ENCODE peak calls at places on chromosome 14, in four cellular contexts. One of them, this sample, is unnamed.

GRCh38 chr14:91945776-91946305 is 1.7 kb downstream of the FBLN5 start:
- DNase-seq in spleen: no peak
- DNase-seq in uterus: no peak
- DNase-seq in IMR-90: no peak
- DNase-seq in this sample: no peak

GRCh38 chr14:38404616-38405015 is 148.7 kb upstream of the CLEC14A start:
- DNase-seq in spleen: no peak
- DNase-seq in uterus: no peak
- DNase-seq in IMR-90: peak; percentile 66
- DNase-seq in this sample: no peak

GRCh38 chr14:24285351-24285750 is 14.0 kb upstream of the RABGGTA start:
- DNase-seq in spleen: no peak
- DNase-seq in uterus: no peak
- DNase-seq in IMR-90: no peak
- DNase-seq in this sample: no peak

GRCh38 chr14:93007225-93007997 is 84.5 kb downstream of the CHGA start:
- DNase-seq in spleen: no peak
- DNase-seq in uterus: peak; percentile 58
- DNase-seq in IMR-90: peak; percentile 76
- DNase-seq in this sample: no peak

GRCh38 chr14:63964063-63964462 is 111.3 kb downstream of the SYNE2 start:
- DNase-seq in spleen: no peak
- DNase-seq in uterus: no peak
- DNase-seq in IMR-90: no peak
- DNase-seq in this sample: peak; percentile 29

GRCh38 chr14:55899531-55899930 is 218.7 kb upstream of the PELI2 start:
- DNase-seq in spleen: no peak
- DNase-seq in uterus: no peak
- DNase-seq in IMR-90: peak; percentile 68
- DNase-seq in this sample: no peak

GRCh38 chr14:100827140-100827517 is 1.2 kb downstream of the MEG3 start:
- DNase-seq in spleen: no peak
- DNase-seq in uterus: no peak
- DNase-seq in IMR-90: peak; percentile 16
- DNase-seq in this sample: no peak

GRCh38 chr14:67417633-67418032 is 5.7 kb upstream of the PLEK2 start:
- DNase-seq in spleen: no peak
- DNase-seq in uterus: no peak
- DNase-seq in IMR-90: peak; percentile 25
- DNase-seq in this sample: peak; percentile 60

GRCh38 chr14:81429028-81429427 is 28.9 kb upstream of the STON2 start:
- DNase-seq in spleen: no peak
- DNase-seq in uterus: no peak
- DNase-seq in IMR-90: no peak
- DNase-seq in this sample: no peak

GRCh38 chr14:51369814-51370213 is 129.8 kb downstream of the TMX1 start:
- DNase-seq in spleen: no peak
- DNase-seq in uterus: no peak
- DNase-seq in IMR-90: no peak
- DNase-seq in this sample: no peak

GRCh38 chr14:36502558-36503508 is 17.2 kb downstream of the NKX2-1 start:
- DNase-seq in spleen: no peak
- DNase-seq in uterus: no peak
- DNase-seq in IMR-90: no peak
- DNase-seq in this sample: no peak

GRCh38 chr14:100891051-100891450 is 12.5 kb downstream of the RTL1 start:
- DNase-seq in spleen: peak; percentile 36
- DNase-seq in uterus: peak; percentile 9
- DNase-seq in IMR-90: no peak
- DNase-seq in this sample: no peak

GRCh38 chr14:28406181-28406580 is 360.4 kb upstream of the FOXG1 start:
- DNase-seq in spleen: no peak
- DNase-seq in uterus: no peak
- DNase-seq in IMR-90: no peak
- DNase-seq in this sample: no peak

GRCh38 chr14:105314287-105315185 is at the start of gene PACS2:
- DNase-seq in spleen: peak; percentile 92
- DNase-seq in uterus: peak; percentile 58
- DNase-seq in IMR-90: peak; percentile 85
- DNase-seq in this sample: peak; percentile 96

GRCh38 chr14:104887623-104888488 is 22.8 kb downstream of the CEP170B start:
- DNase-seq in spleen: peak; percentile 75
- DNase-seq in uterus: peak; percentile 13
- DNase-seq in IMR-90: no peak
- DNase-seq in this sample: peak; percentile 85

GRCh38 chr14:93086441-93087055 is 29.2 kb downstream of the ITPK1 start:
- DNase-seq in spleen: no peak
- DNase-seq in uterus: no peak
- DNase-seq in IMR-90: no peak
- DNase-seq in this sample: no peak

GRCh38 chr14:68027276-68027675 is 207.7 kb downstream of the RAD51B start:
- DNase-seq in spleen: no peak
- DNase-seq in uterus: no peak
- DNase-seq in IMR-90: peak; percentile 30
- DNase-seq in this sample: no peak

GRCh38 chr14:74941676-74942097 is 13.7 kb downstream of the PGF start:
- DNase-seq in spleen: peak; percentile 88
- DNase-seq in uterus: peak; percentile 56
- DNase-seq in IMR-90: peak; percentile 57
- DNase-seq in this sample: peak; percentile 79

GRCh38 chr14:77707355-77707723 is 484 bp downstream of the ALKBH1 start:
- DNase-seq in spleen: no peak
- DNase-seq in uterus: no peak
- DNase-seq in IMR-90: peak; percentile 63
- DNase-seq in this sample: no peak

GRCh38 chr14:104968541-104969401 is 9.4 kb downstream of the AHNAK2 start:
- DNase-seq in spleen: peak; percentile 71
- DNase-seq in uterus: peak; percentile 79
- DNase-seq in IMR-90: no peak
- DNase-seq in this sample: no peak

GRCh38 chr14:58243790-58244555 is 670 bp upstream of the PSMA3 start:
- DNase-seq in spleen: no peak
- DNase-seq in uterus: no peak
- DNase-seq in IMR-90: no peak
- DNase-seq in this sample: no peak

GRCh38 chr14:106039400-106039799 is 513.0 kb downstream of the TMEM121 start:
- DNase-seq in spleen: no peak
- DNase-seq in uterus: no peak
- DNase-seq in IMR-90: no peak
- DNase-seq in this sample: no peak

GRCh38 chr14:75513911-75514672 is 8.2 kb upstream of the BATF start:
- DNase-seq in spleen: no peak
- DNase-seq in uterus: no peak
- DNase-seq in IMR-90: no peak
- DNase-seq in this sample: no peak

GRCh38 chr14:90758959-90759358 is 57.3 kb downstream of the TTC7B start:
- DNase-seq in spleen: peak; percentile 92
- DNase-seq in uterus: peak; percentile 65
- DNase-seq in IMR-90: peak; percentile 4
- DNase-seq in this sample: peak; percentile 48

GRCh38 chr14:85416771-85417170 is 113.2 kb upstream of the FLRT2 start:
- DNase-seq in spleen: no peak
- DNase-seq in uterus: no peak
- DNase-seq in IMR-90: peak; percentile 77
- DNase-seq in this sample: no peak

GRCh38 chr14:95887351-95887750 is 10.7 kb downstream of the TUNAR start:
- DNase-seq in spleen: no peak
- DNase-seq in uterus: no peak
- DNase-seq in IMR-90: no peak
- DNase-seq in this sample: no peak

GRCh38 chr14:81435048-81435577 is 35.0 kb upstream of the STON2 start:
- DNase-seq in spleen: no peak
- DNase-seq in uterus: no peak
- DNase-seq in IMR-90: no peak
- DNase-seq in this sample: no peak

DNA sequence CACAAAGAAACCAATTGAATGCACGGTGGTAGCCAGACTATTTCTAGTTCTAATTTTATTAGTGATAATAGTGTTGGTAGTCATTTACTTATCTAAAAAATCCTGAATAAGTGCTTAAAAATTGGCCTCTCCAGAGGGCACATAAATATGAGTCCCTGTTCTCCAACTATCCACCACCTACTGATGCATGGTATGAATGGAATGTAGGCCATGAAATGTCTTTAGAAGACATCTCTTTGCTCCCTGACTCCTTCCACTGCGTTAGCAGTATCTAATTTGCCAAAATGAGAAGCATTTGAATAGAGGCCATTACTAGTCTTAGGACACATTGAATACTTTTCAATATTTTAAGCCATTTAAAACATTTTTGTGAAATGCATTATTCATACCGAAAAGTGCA is 261.7 kb downstream of the LRFN5 start:
- DNase-seq in spleen: no peak
- DNase-seq in uterus: no peak
- DNase-seq in IMR-90: peak; percentile 4
- DNase-seq in this sample: no peak
- TF ChIP-seq POLR2A in spleen: no peak
- TF ChIP-seq POLR2A in uterus: no peak
- TF ChIP-seq POLR2A in IMR-90: no peak
- TF ChIP-seq POLR2A in this sample: no peak

GRCh38 chr14:103704708-103705107 is 10.5 kb downstream of the XRCC3 start:
- DNase-seq in spleen: peak; percentile 87
- DNase-seq in uterus: no peak
- DNase-seq in IMR-90: no peak
- DNase-seq in this sample: peak; percentile 71

GRCh38 chr14:103700753-103701490 is 14.3 kb downstream of the XRCC3 start:
- DNase-seq in spleen: peak; percentile 83
- DNase-seq in uterus: no peak
- DNase-seq in IMR-90: no peak
- DNase-seq in this sample: no peak

GRCh38 chr14:103702095-103702494 is 13.2 kb downstream of the XRCC3 start:
- DNase-seq in spleen: peak; percentile 75
- DNase-seq in uterus: no peak
- DNase-seq in IMR-90: no peak
- DNase-seq in this sample: no peak

GRCh38 chr14:103703433-103704385 is 11.5 kb downstream of the XRCC3 start:
- DNase-seq in spleen: peak; percentile 78
- DNase-seq in uterus: no peak
- DNase-seq in IMR-90: no peak
- DNase-seq in this sample: no peak

DNA sequence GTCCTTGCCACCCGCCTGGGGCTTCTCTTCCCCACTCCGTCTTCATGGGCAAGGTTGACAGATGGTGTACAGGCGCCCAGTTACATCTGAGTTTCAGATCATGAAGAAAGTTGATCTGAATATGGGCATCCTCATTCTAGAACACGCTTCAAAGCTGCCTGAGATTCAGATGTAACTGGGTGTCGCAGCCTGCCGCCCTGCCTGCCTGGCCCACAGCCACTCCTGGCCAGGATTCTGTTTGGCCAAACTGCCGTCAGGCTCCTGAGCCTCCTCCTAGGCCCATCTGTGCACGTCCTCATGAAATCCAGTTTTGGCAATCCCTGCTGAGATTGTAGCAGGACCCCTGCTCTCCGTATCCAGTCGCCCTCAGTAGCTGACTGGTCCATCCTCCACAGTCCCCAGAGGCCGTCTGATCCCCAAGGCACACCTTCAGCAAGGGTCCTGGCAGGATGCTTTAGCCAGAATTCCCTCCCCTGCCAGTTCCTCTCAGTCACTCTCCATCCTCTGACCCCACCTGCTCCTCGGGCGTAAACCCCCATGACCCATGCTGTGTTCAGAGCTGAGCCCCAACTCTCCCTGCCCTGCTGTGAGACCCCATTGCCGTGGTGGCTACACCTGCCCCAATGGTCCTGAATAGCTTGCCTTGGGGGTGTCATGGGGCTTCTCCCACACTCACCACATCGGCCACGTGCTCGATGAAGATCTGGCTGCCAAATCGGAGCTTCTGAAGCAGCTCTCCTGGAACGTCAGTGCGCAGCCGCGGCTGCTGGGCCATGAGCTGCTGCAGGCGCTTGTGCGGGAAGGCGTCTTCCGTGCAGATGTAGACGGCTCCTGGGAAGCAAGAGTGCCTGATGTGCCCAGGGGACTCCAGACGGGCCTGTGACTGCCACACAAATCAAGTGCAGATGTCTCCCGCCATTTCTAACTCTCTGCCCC is 12.5 kb downstream of the XRCC3 start:
- DNase-seq in spleen: peak; percentile 71
- DNase-seq in uterus: no peak
- DNase-seq in IMR-90: no peak
- DNase-seq in this sample: peak; percentile 71
- H3K36me3 ChIP-seq in spleen: peaks cover 35% of the 10 kb centered on the region
- H3K36me3 ChIP-seq in uterus: no peaks in the 10 kb centered on the region
- H3K36me3 ChIP-seq in IMR-90: peaks cover 73% of the 10 kb centered on the region
- H3K36me3 ChIP-seq in this sample: peaks cover 89% of the 10 kb centered on the region

GRCh38 chr14:65228956-65229355 is 126.6 kb upstream of the MAX start:
- DNase-seq in spleen: peak; percentile 6
- DNase-seq in uterus: no peak
- DNase-seq in IMR-90: no peak
- DNase-seq in this sample: no peak

GRCh38 chr14:65231286-65231980 is 129.1 kb upstream of the MAX start:
- DNase-seq in spleen: peak; percentile 4
- DNase-seq in uterus: no peak
- DNase-seq in IMR-90: no peak
- DNase-seq in this sample: no peak

GRCh38 chr14:65230287-65230728 is 128.0 kb upstream of the MAX start:
- DNase-seq in spleen: peak; percentile 69
- DNase-seq in uterus: peak; percentile 50
- DNase-seq in IMR-90: no peak
- DNase-seq in this sample: no peak

GRCh38 chr14:65228436-65228835 is 126.1 kb upstream of the MAX start:
- DNase-seq in spleen: peak; percentile 3
- DNase-seq in uterus: no peak
- DNase-seq in IMR-90: no peak
- DNase-seq in this sample: no peak

DNA sequence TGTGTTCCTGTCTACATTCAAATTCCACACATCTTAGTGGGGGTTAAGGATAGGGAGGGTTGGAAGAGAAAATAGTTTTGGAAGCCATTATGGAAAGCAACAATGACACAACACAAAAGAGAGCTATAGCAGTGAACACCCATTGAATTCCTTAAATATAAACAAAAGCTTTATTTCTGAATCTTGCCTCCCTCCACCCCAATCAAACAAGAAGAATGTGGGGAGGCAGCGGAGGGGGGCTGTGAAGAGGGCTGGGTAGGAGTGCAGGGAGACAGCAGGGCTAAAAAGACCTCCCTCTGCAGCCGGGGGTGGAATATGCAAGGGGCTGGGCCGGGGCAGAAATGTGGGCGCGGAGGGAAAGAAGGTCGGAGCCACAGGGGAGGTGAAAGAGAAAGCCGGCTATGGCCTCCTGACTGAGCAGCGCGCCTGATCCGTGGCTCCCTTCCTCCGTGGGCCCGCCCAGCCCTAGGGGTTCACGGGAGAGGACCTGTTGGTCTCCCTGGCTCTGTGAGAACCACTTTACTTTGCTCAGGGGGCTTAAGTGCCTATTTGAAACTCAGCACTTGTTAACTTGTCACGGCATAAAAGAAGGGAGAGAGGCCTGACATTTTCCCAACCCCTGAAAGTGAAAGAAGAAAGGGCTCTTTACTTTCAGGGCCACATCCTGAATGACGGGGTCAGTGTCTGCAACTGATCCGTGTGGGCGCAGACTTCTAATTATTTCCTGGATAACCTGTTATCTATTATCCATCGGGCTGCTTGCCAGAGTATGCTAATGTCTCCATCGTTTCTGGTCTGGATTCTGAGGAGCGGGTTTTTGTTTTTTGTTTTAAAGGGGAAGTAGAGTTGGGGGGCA is 127.3 kb upstream of the MAX start:
- DNase-seq in spleen: peak; percentile 85
- DNase-seq in uterus: no peak
- DNase-seq in IMR-90: no peak
- DNase-seq in this sample: peak; percentile 40
- TF ChIP-seq CTCF in spleen: no peak
- TF ChIP-seq CTCF in uterus: no peak
- TF ChIP-seq CTCF in IMR-90: no peak
- TF ChIP-seq CTCF in this sample: no peak

GRCh38 chr14:102079700-102079979 is 7.2 kb downstream of the HSP90AA1 start:
- DNase-seq in spleen: no peak
- DNase-seq in uterus: no peak
- DNase-seq in IMR-90: no peak
- DNase-seq in this sample: no peak
- TF ChIP-seq POLR2A in spleen: no peak
- TF ChIP-seq POLR2A in uterus: no peak
- TF ChIP-seq POLR2A in IMR-90: no peak
- TF ChIP-seq POLR2A in this sample: no peak

This sample was measured in upper lobe of left lung.